ENCODE peak calls at places on chromosome 12, in four cellular contexts. C is HepG2, G is SK-N-SH, J is K562. T is an unnamed sample.

GRCh38 chr12:71755146-71755892 is 656 bp downstream of the RAB21 start:
- DNase-seq in G (peak; percentile 18), J (peak; percentile 53), C (peak; percentile 18), T (no peak)

GRCh38 chr12:56118688-56119045 is 601 bp downstream of the ZC3H10 start:
- DNase-seq in J (no peak), C (no peak), G (no peak), T (no peak)

GRCh38 chr12:72444125-72444524 is 172.0 kb downstream of the TRHDE start:
- DNase-seq in C (no peak), J (no peak), G (no peak), T (no peak)

GRCh38 chr12:22334696-22335290 is at the start of gene ST8SIA1:
- DNase-seq in C (peak; percentile 7), G (peak; percentile 73), J (no peak), T (peak; percentile 53)

GRCh38 chr12:120085920-120086319 is 30.6 kb downstream of the RAB35 start:
- DNase-seq in C (no peak), J (no peak), G (no peak), T (no peak)

GRCh38 chr12:41014643-41015020 is 173.5 kb upstream of the PDZRN4 start:
- DNase-seq in J (no peak), C (no peak), G (no peak), T (no peak)

GRCh38 chr12:18432211-18432610 is 170.9 kb downstream of the PIK3C2G start:
- DNase-seq in C (no peak), G (no peak), J (no peak), T (no peak)

GRCh38 chr12:69161835-69162234 is 77.5 kb upstream of the CPSF6 start:
- DNase-seq in G (peak; percentile 58), C (no peak), J (no peak), T (no peak)

GRCh38 chr12:120066341-120066740 is 50.2 kb downstream of the RAB35 start:
- DNase-seq in G (no peak), C (no peak), J (no peak), T (no peak)

GRCh38 chr12:71107976-71108749 is 49.6 kb downstream of the TSPAN8 start:
- DNase-seq in G (no peak), J (no peak), C (no peak), T (no peak)

GRCh38 chr12:104372048-104372720 is 68.6 kb downstream of the EID3 start:
- DNase-seq in G (no peak), J (no peak), C (no peak), T (no peak)

GRCh38 chr12:112117685-112118084 is 7.7 kb upstream of the TRAFD1 start:
- DNase-seq in C (no peak), G (no peak), J (no peak), T (no peak)

GRCh38 chr12:47082963-47083621 is 3.3 kb upstream of the AMIGO2 start:
- DNase-seq in G (no peak), J (peak; percentile 20), C (no peak), T (no peak)

GRCh38 chr12:58897969-58898368 is 22.3 kb downstream of the LRIG3 start:
- DNase-seq in C (no peak), J (no peak), G (no peak), T (no peak)

GRCh38 chr12:111412830-111413441 is 7.2 kb downstream of the SH2B3 start:
- DNase-seq in C (no peak), J (no peak), G (no peak), T (no peak)

GRCh38 chr12:31651893-31652521 is 7.5 kb upstream of the ETFBKMT start:
- DNase-seq in G (peak; percentile 71), J (no peak), C (no peak), T (no peak)

GRCh38 chr12:18576104-18576622 is 161.6 kb downstream of the PLCZ1 start:
- DNase-seq in J (no peak), C (no peak), G (no peak), T (no peak)

GRCh38 chr12:30533518-30533917 is 162.2 kb downstream of the IPO8 start:
- DNase-seq in C (no peak), G (no peak), J (no peak), T (no peak)

GRCh38 chr12:57085999-57086950 is 2.6 kb upstream of the NAB2 start:
- DNase-seq in C (peak; percentile 50), J (peak; percentile 74), G (peak; percentile 72), T (peak; percentile 80)

GRCh38 chr12:68977909-68978610 is 45.1 kb upstream of the CPM start:
- DNase-seq in C (no peak), J (no peak), G (no peak), T (no peak)

GRCh38 chr12:21054334-21054733 is 76.7 kb upstream of the SLCO1B1 start:
- DNase-seq in G (no peak), C (no peak), J (no peak), T (no peak)

GRCh38 chr12:93111791-93112208 is 182.7 kb upstream of the EEA1 start:
- DNase-seq in C (no peak), J (no peak), G (no peak), T (no peak)

GRCh38 chr12:724194-724855 is 28.1 kb upstream of the WNK1 start:
- DNase-seq in G (no peak), J (no peak), C (no peak), T (no peak)

GRCh38 chr12:122182887-122183587 is at the start of gene LRRC43:
- DNase-seq in G (peak; percentile 83), C (no peak), J (no peak), T (peak; percentile 80)

GRCh38 chr12:52436828-52437474 is 2.8 kb upstream of the KRT75 start:
- DNase-seq in G (no peak), J (no peak), C (no peak), T (no peak)

GRCh38 chr12:76085159-76085868 is 829 bp upstream of the NAP1L1 start:
- DNase-seq in C (no peak), J (no peak), G (peak; percentile 17), T (no peak)

GRCh38 chr12:93892431-93893210 is 215.4 kb downstream of the CRADD start:
- DNase-seq in J (no peak), C (no peak), G (no peak), T (no peak)

GRCh38 chr12:51218607-51219161 is 822 bp upstream of the POU6F1 start:
- DNase-seq in C (peak; percentile 41), G (no peak), J (peak; percentile 67), T (peak; percentile 36)

DNA sequence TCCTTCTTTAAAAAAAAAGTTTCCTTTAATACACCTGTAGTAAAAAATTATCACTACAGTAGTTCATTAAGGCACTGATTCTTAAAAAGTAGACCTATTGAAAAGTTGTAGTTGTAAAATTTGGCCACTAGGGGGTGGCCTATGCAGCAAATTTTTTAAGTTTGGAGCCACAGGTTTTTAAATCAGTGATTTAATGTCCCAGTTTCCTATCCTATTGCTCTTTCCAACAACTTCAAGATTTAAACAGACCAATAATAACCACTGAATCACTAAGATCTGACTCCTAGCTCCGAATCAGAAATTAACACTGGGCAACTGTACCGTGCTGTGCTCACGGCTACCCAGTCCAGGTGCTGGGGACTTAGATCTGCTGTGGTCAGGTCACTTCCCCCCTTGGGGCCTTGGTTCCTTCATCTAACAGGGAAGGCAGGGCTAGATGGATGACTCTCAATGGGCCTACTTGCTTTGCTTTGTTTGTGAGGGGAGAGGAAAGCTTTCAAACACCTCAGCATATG is 279.3 kb downstream of the MED13L start:
- DNase-seq in G (peak; percentile 27), J (peak; percentile 31), C (peak; percentile 24), T (peak; percentile 26)
- TF ChIP-seq FOXJ3 in G (no peak), J (no peak), C (no peak), T (no peak)

DNA sequence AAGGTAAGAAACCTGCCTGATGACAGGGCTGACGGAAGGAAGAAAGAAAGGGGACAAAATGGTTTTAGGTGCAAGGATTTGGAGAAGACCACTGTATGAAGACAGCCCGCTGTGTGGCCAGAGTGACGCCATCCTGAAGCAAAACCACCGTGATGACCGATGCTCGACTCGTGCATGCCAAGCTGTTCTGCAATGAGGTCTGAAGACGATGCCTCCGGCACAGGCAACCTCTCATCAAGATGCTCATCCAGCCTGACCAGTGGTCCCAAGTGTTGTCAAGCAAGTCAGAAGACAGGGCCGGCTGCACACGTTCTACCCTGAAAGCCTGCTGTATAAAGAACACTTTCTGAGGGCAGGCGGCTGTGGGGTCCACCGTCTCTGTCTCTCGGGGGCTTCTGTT is 34.8 kb downstream of the STX2 start:
- DNase-seq in C (no peak), G (no peak), J (no peak), T (no peak)
- TF ChIP-seq FOXJ3 in C (no peak), G (no peak), J (no peak), T (no peak)

GRCh38 chr12:124450376-124450750 is 117.0 kb downstream of the NCOR2 start:
- DNase-seq in G (no peak), J (no peak), C (no peak), T (no peak)

GRCh38 chr12:124451016-124451415 is 116.4 kb downstream of the NCOR2 start:
- DNase-seq in C (no peak), G (no peak), J (no peak), T (no peak)

GRCh38 chr12:124448955-124449622 is 118.3 kb downstream of the NCOR2 start:
- DNase-seq in J (no peak), C (no peak), G (no peak), T (no peak)

GRCh38 chr12:124448241-124448954 is 119.0 kb downstream of the NCOR2 start:
- DNase-seq in J (no peak), G (no peak), C (no peak), T (no peak)

DNA sequence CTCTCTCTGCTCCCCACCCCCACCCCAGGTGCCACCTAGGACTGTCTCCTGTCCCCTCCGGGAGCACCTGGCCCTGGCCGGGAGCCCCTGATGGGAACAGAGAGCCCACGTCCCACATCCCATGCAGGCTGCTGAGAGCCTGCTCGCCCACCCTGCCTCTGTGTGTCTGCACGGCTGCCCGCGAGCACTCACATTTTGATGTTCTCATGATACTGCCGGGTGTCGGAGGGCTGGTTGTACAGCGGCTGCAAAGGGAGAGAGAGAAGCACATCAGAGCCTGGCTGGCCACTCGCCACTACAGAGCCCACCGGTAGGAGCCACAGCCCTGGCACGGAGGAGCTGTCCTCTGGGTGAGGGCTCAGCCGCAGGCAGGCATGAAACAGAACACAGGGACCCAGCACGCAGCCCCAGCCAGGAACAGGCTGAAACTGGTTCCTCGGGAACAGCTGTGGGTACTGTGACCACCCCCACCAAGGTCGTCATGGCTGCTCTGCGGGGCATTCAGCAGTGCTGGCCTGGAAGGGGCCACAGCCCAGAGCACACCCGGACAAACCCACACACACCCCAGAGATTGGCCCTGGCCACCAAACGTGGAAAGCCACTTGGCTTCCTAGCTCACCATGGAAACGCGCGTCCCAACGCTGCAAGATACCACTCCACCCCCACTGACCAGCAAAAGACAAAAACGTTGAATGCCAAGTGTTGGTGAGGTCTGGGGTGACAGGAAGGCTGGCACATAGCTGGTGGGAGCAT is 117.6 kb downstream of the NCOR2 start:
- DNase-seq in G (no peak), J (no peak), C (no peak), T (no peak)
- TF ChIP-seq FOXJ3 in G (no peak), J (no peak), C (no peak), T (no peak)

DNA sequence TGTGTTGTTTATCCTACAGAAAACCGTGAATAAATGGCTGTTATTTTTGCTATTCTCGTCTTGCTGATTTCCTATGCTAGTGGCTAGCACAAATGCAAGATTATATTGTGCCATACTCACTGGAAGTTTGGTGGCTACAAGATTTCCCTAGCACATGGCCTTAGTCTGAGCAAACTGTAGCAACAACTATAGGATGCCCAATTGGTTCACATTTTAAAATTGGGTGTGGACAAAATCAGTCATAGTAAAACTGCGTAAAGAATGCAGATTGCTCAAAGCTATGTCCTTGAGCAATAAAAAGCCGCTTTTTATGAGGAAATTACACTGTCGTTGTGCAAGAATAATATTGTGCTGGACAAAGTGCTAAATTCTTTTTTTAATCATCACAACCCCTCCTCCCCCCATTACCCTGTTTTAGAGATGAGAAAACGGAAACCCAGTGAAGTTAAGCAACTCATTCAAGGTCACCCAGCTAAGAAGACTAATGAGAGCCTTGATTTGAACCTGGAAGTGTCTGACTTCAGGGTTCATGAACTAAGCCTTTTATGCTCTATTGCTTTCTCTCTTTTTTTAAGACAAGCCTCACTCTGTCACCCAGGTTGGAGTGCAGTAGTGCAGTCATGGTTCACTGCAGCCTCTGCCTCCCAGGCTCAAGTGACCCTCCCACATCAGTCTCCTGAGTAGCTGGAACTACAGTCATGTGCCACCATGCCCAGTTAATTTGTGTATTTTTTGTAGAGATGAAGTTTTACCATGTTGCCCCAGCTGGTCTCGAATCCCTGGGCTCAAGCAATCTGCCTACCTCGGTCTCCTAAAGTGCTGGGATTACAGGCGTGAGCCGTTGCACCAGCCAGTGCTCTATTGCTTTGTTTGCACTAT is 73.6 kb downstream of the SRGAP1 start:
- DNase-seq in G (no peak), C (peak; percentile 92), J (no peak), T (no peak)
- TF ChIP-seq FOXJ3 in G (no peak), C (peak; percentile 6), J (no peak), T (no peak)